ENCODE peak calls at places on chromosome 17, in ten cellular contexts. One of them, this sample, is unnamed.

GRCh38 chr17:14541714-14542113 is 240.8 kb downstream of the HS3ST3B1 start:
- DNase-seq in activated CD8-positive, alpha-beta T cell treated with anti-CD3 and anti-CD28 coated beads, Interleukin-2, amount 10 ng/mL, durations not matched to agents 7 days and 5 days: no peak
- DNase-seq in GM20000: no peak
- DNase-seq in KG1: no peak
- DNase-seq in ovary: no peak
- DNase-seq in caudate nucleus: no peak
- DNase-seq in left ventricle myocardium superior: no peak
- DNase-seq in mesenteric fat pad: no peak
- DNase-seq in NCI-H1092: no peak
- DNase-seq in pulmonary artery endothelial cell: no peak
- DNase-seq in this sample: no peak

GRCh38 chr17:35046740-35047283 is 16.7 kb downstream of the RFFL start:
- DNase-seq in NCI-H1092: no peak
- DNase-seq in KG1: no peak
- DNase-seq in ovary: no peak
- DNase-seq in activated CD8-positive, alpha-beta T cell treated with anti-CD3 and anti-CD28 coated beads, Interleukin-2, amount 10 ng/mL, durations not matched to agents 7 days and 5 days: peak; percentile 78
- DNase-seq in pulmonary artery endothelial cell: no peak
- DNase-seq in left ventricle myocardium superior: no peak
- DNase-seq in caudate nucleus: no peak
- DNase-seq in mesenteric fat pad: no peak
- DNase-seq in GM20000: peak; percentile 72
- DNase-seq in this sample: no peak

GRCh38 chr17:31608659-31609254 is 217.3 kb downstream of the RAB11FIP4 start:
- DNase-seq in NCI-H1092: no peak
- DNase-seq in caudate nucleus: no peak
- DNase-seq in KG1: no peak
- DNase-seq in activated CD8-positive, alpha-beta T cell treated with anti-CD3 and anti-CD28 coated beads, Interleukin-2, amount 10 ng/mL, durations not matched to agents 7 days and 5 days: no peak
- DNase-seq in GM20000: no peak
- DNase-seq in left ventricle myocardium superior: no peak
- DNase-seq in mesenteric fat pad: no peak
- DNase-seq in pulmonary artery endothelial cell: no peak
- DNase-seq in ovary: no peak
- DNase-seq in this sample: no peak

GRCh38 chr17:2776589-2777241 is 19.5 kb upstream of the RAP1GAP2 start:
- DNase-seq in NCI-H1092: peak; percentile 55
- DNase-seq in left ventricle myocardium superior: no peak
- DNase-seq in mesenteric fat pad: no peak
- DNase-seq in pulmonary artery endothelial cell: no peak
- DNase-seq in KG1: no peak
- DNase-seq in GM20000: no peak
- DNase-seq in ovary: no peak
- DNase-seq in activated CD8-positive, alpha-beta T cell treated with anti-CD3 and anti-CD28 coated beads, Interleukin-2, amount 10 ng/mL, durations not matched to agents 7 days and 5 days: no peak
- DNase-seq in caudate nucleus: peak; percentile 53
- DNase-seq in this sample: no peak

GRCh38 chr17:57553991-57554825 is 190.9 kb downstream of the CCDC182 start:
- DNase-seq in pulmonary artery endothelial cell: no peak
- DNase-seq in activated CD8-positive, alpha-beta T cell treated with anti-CD3 and anti-CD28 coated beads, Interleukin-2, amount 10 ng/mL, durations not matched to agents 7 days and 5 days: no peak
- DNase-seq in mesenteric fat pad: no peak
- DNase-seq in ovary: peak; percentile 74
- DNase-seq in GM20000: no peak
- DNase-seq in NCI-H1092: no peak
- DNase-seq in KG1: no peak
- DNase-seq in caudate nucleus: no peak
- DNase-seq in left ventricle myocardium superior: no peak
- DNase-seq in this sample: no peak

GRCh38 chr17:69732272-69732671 is 317.8 kb downstream of the MAP2K6 start:
- DNase-seq in ovary: no peak
- DNase-seq in NCI-H1092: no peak
- DNase-seq in KG1: no peak
- DNase-seq in pulmonary artery endothelial cell: no peak
- DNase-seq in GM20000: no peak
- DNase-seq in activated CD8-positive, alpha-beta T cell treated with anti-CD3 and anti-CD28 coated beads, Interleukin-2, amount 10 ng/mL, durations not matched to agents 7 days and 5 days: no peak
- DNase-seq in caudate nucleus: no peak
- DNase-seq in left ventricle myocardium superior: no peak
- DNase-seq in mesenteric fat pad: no peak
- DNase-seq in this sample: peak; percentile 89

GRCh38 chr17:77285594-77286390 is 145.0 kb downstream of the SEC14L1 start:
- DNase-seq in caudate nucleus: no peak
- DNase-seq in KG1: no peak
- DNase-seq in mesenteric fat pad: no peak
- DNase-seq in pulmonary artery endothelial cell: no peak
- DNase-seq in ovary: no peak
- DNase-seq in GM20000: no peak
- DNase-seq in left ventricle myocardium superior: peak; percentile 69
- DNase-seq in activated CD8-positive, alpha-beta T cell treated with anti-CD3 and anti-CD28 coated beads, Interleukin-2, amount 10 ng/mL, durations not matched to agents 7 days and 5 days: no peak
- DNase-seq in NCI-H1092: no peak
- DNase-seq in this sample: peak; percentile 79

GRCh38 chr17:82120148-82120547 is 22.1 kb upstream of the FASN start:
- DNase-seq in activated CD8-positive, alpha-beta T cell treated with anti-CD3 and anti-CD28 coated beads, Interleukin-2, amount 10 ng/mL, durations not matched to agents 7 days and 5 days: no peak
- DNase-seq in left ventricle myocardium superior: no peak
- DNase-seq in mesenteric fat pad: no peak
- DNase-seq in pulmonary artery endothelial cell: no peak
- DNase-seq in GM20000: no peak
- DNase-seq in KG1: no peak
- DNase-seq in caudate nucleus: no peak
- DNase-seq in NCI-H1092: no peak
- DNase-seq in ovary: no peak
- DNase-seq in this sample: no peak

GRCh38 chr17:73952498-73953205 is 250.8 kb upstream of the RPL38 start:
- DNase-seq in mesenteric fat pad: peak; percentile 81
- DNase-seq in activated CD8-positive, alpha-beta T cell treated with anti-CD3 and anti-CD28 coated beads, Interleukin-2, amount 10 ng/mL, durations not matched to agents 7 days and 5 days: peak; percentile 45
- DNase-seq in NCI-H1092: peak; percentile 22
- DNase-seq in KG1: no peak
- DNase-seq in pulmonary artery endothelial cell: no peak
- DNase-seq in caudate nucleus: peak; percentile 47
- DNase-seq in left ventricle myocardium superior: peak; percentile 63
- DNase-seq in ovary: no peak
- DNase-seq in GM20000: peak; percentile 63
- DNase-seq in this sample: no peak

GRCh38 chr17:14745122-14745521 is 444.2 kb downstream of the HS3ST3B1 start:
- DNase-seq in activated CD8-positive, alpha-beta T cell treated with anti-CD3 and anti-CD28 coated beads, Interleukin-2, amount 10 ng/mL, durations not matched to agents 7 days and 5 days: no peak
- DNase-seq in left ventricle myocardium superior: no peak
- DNase-seq in GM20000: no peak
- DNase-seq in mesenteric fat pad: no peak
- DNase-seq in NCI-H1092: no peak
- DNase-seq in caudate nucleus: no peak
- DNase-seq in ovary: no peak
- DNase-seq in KG1: no peak
- DNase-seq in pulmonary artery endothelial cell: no peak
- DNase-seq in this sample: no peak

GRCh38 chr17:57782642-57783337 is 37.7 kb upstream of the CCDC182 start:
- DNase-seq in mesenteric fat pad: no peak
- DNase-seq in activated CD8-positive, alpha-beta T cell treated with anti-CD3 and anti-CD28 coated beads, Interleukin-2, amount 10 ng/mL, durations not matched to agents 7 days and 5 days: no peak
- DNase-seq in GM20000: no peak
- DNase-seq in left ventricle myocardium superior: no peak
- DNase-seq in ovary: no peak
- DNase-seq in caudate nucleus: no peak
- DNase-seq in pulmonary artery endothelial cell: no peak
- DNase-seq in KG1: no peak
- DNase-seq in NCI-H1092: no peak
- DNase-seq in this sample: no peak

GRCh38 chr17:74852237-74853047 is 7.2 kb downstream of the GRIN2C start:
- DNase-seq in caudate nucleus: no peak
- DNase-seq in mesenteric fat pad: no peak
- DNase-seq in NCI-H1092: no peak
- DNase-seq in KG1: no peak
- DNase-seq in pulmonary artery endothelial cell: no peak
- DNase-seq in GM20000: peak; percentile 94
- DNase-seq in left ventricle myocardium superior: no peak
- DNase-seq in ovary: no peak
- DNase-seq in activated CD8-positive, alpha-beta T cell treated with anti-CD3 and anti-CD28 coated beads, Interleukin-2, amount 10 ng/mL, durations not matched to agents 7 days and 5 days: peak; percentile 65
- DNase-seq in this sample: no peak

GRCh38 chr17:10398352-10398751 is 23.4 kb downstream of the MYH8 start:
- DNase-seq in NCI-H1092: no peak
- DNase-seq in KG1: no peak
- DNase-seq in activated CD8-positive, alpha-beta T cell treated with anti-CD3 and anti-CD28 coated beads, Interleukin-2, amount 10 ng/mL, durations not matched to agents 7 days and 5 days: no peak
- DNase-seq in GM20000: no peak
- DNase-seq in ovary: no peak
- DNase-seq in caudate nucleus: no peak
- DNase-seq in mesenteric fat pad: no peak
- DNase-seq in pulmonary artery endothelial cell: no peak
- DNase-seq in left ventricle myocardium superior: no peak
- DNase-seq in this sample: no peak

GRCh38 chr17:1545618-1546017 is 17.0 kb downstream of the PITPNA start:
- DNase-seq in GM20000: no peak
- DNase-seq in activated CD8-positive, alpha-beta T cell treated with anti-CD3 and anti-CD28 coated beads, Interleukin-2, amount 10 ng/mL, durations not matched to agents 7 days and 5 days: no peak
- DNase-seq in left ventricle myocardium superior: no peak
- DNase-seq in caudate nucleus: no peak
- DNase-seq in NCI-H1092: no peak
- DNase-seq in KG1: no peak
- DNase-seq in mesenteric fat pad: no peak
- DNase-seq in pulmonary artery endothelial cell: no peak
- DNase-seq in ovary: no peak
- DNase-seq in this sample: no peak

This sample was measured in kidney epithelial cell.